ENCODE peak calls at places on chromosome 7, in eight cellular contexts. Z is mucosa of descending colon, E is globus pallidus, A is activated B cell treated with CpG ODN at 0.5 μM for 24 hours, W is GM12865, P is trophoblast cell, D is RPMI8226, M is HEK293T. J is an unnamed sample.
A peak's percentile ranks its signal among the peaks of the same experiment; 100 is the strongest.

GRCh38 chr7:30159698-30160143 is 24.9 kb downstream of the MTURN start:
- DNase-seq in Z (peak; percentile 53), E (no peak), A (no peak), W (peak; percentile 24), P (peak; percentile 38), D (peak; percentile 37), M (peak; percentile 19), J (peak; percentile 73)

GRCh38 chr7:104962781-104963180 is 51.2 kb upstream of the KMT2E start:
- DNase-seq in Z (no peak), E (no peak), A (no peak), W (peak; percentile 51), P (no peak), D (peak; percentile 95), M (no peak), J (no peak)

GRCh38 chr7:159196584-159196983 is 51.9 kb upstream of the VIPR2 start:
- DNase-seq in Z (no peak), E (no peak), A (no peak), W (no peak), P (no peak), D (no peak), M (no peak), J (no peak)

GRCh38 chr7:131934452-131934851 is 378.0 kb upstream of the PODXL start:
- DNase-seq in Z (no peak), E (no peak), A (no peak), W (no peak), P (no peak), D (no peak), M (no peak), J (no peak)

GRCh38 chr7:105532709-105533460 is 884 bp downstream of the RINT1 start:
- DNase-seq in Z (no peak), E (no peak), A (no peak), W (no peak), P (no peak), D (no peak), M (no peak), J (no peak)

GRCh38 chr7:155122831-155123230 is 52.7 kb downstream of the HTR5A start:
- DNase-seq in Z (no peak), E (no peak), A (no peak), W (peak; percentile 16), P (no peak), D (no peak), M (no peak), J (no peak)

GRCh38 chr7:31408120-31408729 is 67.7 kb upstream of the NEUROD6 start:
- DNase-seq in Z (no peak), E (no peak), A (no peak), W (no peak), P (peak; percentile 30), D (no peak), M (no peak), J (no peak)

GRCh38 chr7:516606-517456 is 2.8 kb downstream of the PDGFA start:
- DNase-seq in Z (peak; percentile 83), E (no peak), A (no peak), W (no peak), P (peak; percentile 81), D (peak; percentile 79), M (no peak), J (peak; percentile 54)

GRCh38 chr7:30923774-30924413 is 12.2 kb downstream of the AQP1 start:
- DNase-seq in Z (no peak), E (no peak), A (peak; percentile 11), W (no peak), P (no peak), D (no peak), M (no peak), J (peak; percentile 47)

J was measured in left lung.